ENCODE peak calls at places on chromosomes 6 and 20, in five cellular contexts. I, C, L, R and T are unnamed samples.

GRCh38 chr20:21901470-21902275 is 196.2 kb downstream of the PAX1 start:
- DNase-seq in I (peak), C (no peak), L (no peak), R (peak), T (peak)

GRCh38 chr6:40585661-40586269 is 1.4 kb downstream of the LRFN2 start:
- DNase-seq in I (no peak), C (no peak), L (no peak), R (no peak), T (no peak)

GRCh38 chr20:62989201-62989601 is 17.6 kb downstream of the BHLHE23 start:
- DNase-seq in I (no peak), C (no peak), L (no peak), R (no peak), T (no peak)

GRCh38 chr6:167543602-167544506 is 219.0 kb downstream of the TTLL2 start:
- DNase-seq in I (peak), C (peak), L (no peak), R (peak), T (no peak)

GRCh38 chr6:27553123-27553904 is 80.4 kb upstream of the ZNF184 start:
- DNase-seq in I (no peak), C (peak), L (no peak), R (no peak), T (no peak)

GRCh38 chr6:1604347-1604990 is 5.2 kb upstream of the FOXC1 start:
- DNase-seq in I (no peak), C (peak), L (no peak), R (peak), T (no peak)

GRCh38 chr20:38175221-38176030 is 10.4 kb upstream of the TGM2 start:
- DNase-seq in I (no peak), C (no peak), L (no peak), R (no peak), T (no peak)

GRCh38 chr6:149483849-149484635 is 772 bp downstream of the ZC3H12D start:
- DNase-seq in I (no peak), C (no peak), L (no peak), R (no peak), T (no peak)

GRCh38 chr6:31157543-31158139 is at the start of gene CCHCR1:
- DNase-seq in I (no peak), C (no peak), L (no peak), R (no peak), T (no peak)
- TF ChIP-seq POLR2A in I (no peak), C (no peak), L (no peak), R (no peak), T (no peak)

DNA sequence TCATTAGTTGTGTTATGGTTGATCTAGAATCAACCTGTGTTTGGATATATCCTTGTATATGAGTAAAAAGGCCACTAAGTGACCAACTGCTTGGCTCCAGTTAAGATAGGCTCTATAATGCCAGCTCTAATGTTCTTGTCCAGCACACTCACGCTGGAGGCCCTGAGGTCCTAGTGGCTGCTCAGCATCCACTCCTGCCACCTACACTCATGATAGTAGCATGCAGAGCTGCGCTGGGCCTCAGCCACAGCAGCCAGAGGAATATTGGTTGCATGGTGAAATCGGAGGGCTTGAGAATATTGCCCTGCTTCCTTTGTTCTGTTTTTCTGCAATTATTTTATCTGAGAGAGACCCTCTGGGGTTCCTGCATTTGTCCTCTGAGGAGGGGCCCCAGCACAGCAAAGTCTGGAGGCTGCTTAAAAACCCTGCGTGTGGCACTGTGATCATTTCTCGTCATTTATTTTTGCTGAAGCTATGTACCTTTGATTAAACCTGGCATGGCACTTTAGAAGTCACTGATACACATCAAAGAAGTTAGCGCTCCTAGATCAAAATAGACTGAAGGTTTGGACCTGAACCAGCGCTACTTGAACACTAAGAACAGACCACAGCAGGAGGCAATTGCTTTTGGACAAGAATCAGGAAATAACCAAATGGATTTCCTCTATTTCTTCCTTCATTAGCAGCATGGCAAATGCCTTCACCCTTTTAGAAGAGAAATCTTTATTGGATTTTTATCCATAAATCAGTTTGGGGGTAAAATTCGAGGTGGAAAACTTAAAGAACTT is 398.4 kb upstream of the ID4 start:
- DNase-seq in I (no peak), C (no peak), L (no peak), R (no peak), T (no peak)
- TF ChIP-seq POLR2A in I (no peak), C (no peak), L (no peak), R (no peak), T (no peak)

GRCh38 chr6:158819213-158819976 is at the start of gene EZR:
- DNase-seq in I (peak), C (peak), L (no peak), R (peak), T (peak)
- TF ChIP-seq POLR2A in I (no peak), C (no peak), L (peak), R (peak), T (peak)

DNA sequence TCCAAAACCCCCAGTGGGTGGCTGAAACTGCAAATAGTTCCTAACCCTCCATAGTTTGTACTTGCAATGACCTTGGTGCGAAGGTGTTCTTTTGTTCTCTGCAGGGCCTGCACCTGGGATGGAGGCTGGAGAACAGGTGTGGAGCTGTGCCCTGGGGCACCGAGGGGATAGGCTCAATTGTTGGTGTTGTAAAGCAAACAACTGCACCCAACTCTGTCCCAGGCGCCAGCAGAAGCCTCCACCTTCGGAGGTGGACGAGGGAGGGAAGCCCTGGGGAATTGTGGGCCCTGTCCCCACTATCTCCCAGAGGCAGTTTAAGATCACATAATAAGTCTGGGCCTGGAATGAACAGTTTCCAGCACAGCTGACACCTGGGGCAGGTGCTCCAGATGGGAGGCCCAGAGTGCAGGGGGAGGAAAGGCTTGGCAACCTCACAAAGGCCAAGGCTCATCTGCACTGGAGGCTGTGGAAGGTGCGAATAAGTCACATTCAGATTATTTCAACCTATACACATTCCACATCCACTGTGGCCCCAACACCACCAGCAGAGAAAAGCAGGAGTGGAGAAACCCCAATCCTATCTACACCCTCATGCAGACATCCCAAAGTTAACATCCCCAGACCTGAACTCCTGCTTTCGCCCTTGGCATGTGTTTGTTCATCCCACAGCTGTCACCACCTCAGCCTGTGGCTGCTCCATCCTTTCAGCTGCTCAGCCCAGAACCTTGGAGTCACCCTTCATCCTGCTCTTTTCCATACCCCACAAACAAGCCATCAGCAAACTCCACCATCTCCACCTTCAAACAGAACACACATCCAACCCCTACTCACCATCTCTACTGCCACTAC is 12.3 kb upstream of the CBFA2T2 start:
- DNase-seq in I (no peak), C (no peak), L (no peak), R (no peak), T (no peak)
- TF ChIP-seq POLR2A in I (no peak), C (no peak), L (no peak), R (no peak), T (no peak)

DNA sequence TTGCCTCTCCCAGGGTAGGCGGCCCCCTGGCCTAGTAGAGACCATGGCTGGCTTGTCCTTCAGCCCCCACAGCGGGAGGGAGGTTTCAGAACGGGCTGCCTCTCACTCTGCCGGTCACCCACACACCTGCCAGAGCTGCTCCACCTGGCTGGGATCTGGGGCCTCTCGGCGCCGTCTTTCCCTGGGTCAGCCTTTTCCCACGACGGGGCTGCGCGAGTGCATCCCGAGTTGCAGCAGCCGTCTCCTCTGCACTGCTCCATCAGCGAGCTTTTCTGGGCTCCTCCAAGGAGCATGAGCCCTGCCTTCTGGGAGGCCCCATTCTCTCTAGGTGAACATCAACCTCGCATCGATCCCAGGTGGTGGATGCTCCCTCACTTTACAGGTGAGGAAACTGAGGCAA is 15.9 kb upstream of the SPDEF start:
- DNase-seq in I (no peak), C (no peak), L (no peak), R (no peak), T (no peak)
- TF ChIP-seq POLR2A in I (no peak), C (no peak), L (no peak), R (no peak), T (no peak)

GRCh38 chr6:83067448-83068413 is at the start of gene DOP1A:
- DNase-seq in I (peak), C (peak), L (peak), R (peak), T (peak)
- TF ChIP-seq POLR2A in I (no peak), C (peak), L (peak), R (peak), T (peak)

DNA sequence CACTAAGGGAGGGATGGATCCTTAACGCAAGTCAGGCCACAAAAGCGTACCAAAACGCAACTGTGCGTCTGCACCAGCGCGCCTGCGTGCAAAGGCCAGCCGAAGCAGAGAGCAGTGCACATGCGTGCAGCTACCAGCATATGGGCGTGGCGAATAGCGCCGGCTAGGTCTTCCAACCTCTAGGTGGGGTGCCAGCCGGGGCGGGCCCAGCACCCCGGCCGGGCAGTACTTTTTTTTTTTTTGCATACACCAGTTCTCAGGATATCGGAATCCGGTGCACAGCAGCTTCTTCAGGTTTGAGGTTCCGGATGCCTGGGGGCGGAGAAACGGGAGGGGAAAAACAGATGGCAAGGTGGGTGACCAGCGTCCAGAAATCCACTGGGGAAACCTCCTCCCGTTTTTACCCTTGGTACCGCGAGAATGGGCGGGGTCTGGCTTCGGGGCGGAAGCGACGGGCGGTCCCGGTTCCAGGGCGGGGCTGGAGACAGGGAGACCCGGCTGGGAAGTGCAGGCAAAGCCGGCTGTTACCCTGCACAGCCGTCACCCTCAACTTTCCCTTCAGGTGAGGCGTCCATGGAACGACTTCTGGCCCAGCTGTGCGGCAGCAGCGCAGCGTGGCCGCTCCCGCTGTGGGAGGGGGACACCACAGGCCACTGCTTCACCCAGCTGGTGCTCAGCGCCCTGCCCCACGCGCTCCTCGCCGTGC is at the start of gene ABCC10:
- DNase-seq in I (peak), C (peak), L (peak), R (peak), T (peak)
- TF ChIP-seq POLR2A in I (no peak), C (peak), L (peak), R (no peak), T (peak)